ENCODE peak calls at places on chromosomes 4 and X, in nine cellular contexts. L, Z, M, N, A, X, H, W and J are unnamed samples.

GRCh38 chr4:168600796-168601583 is 104.1 kb downstream of the PALLD start:
- DNase-seq in N (peak), A (no peak), X (no peak), L (no peak), Z (no peak), H (no peak), W (no peak), M (no peak), J (no peak)

GRCh38 chrX:109553862-109554261 is 17.2 kb downstream of the NXT2 start:
- DNase-seq in Z (no peak), H (no peak), M (no peak), N (no peak), X (no peak), A (no peak), L (no peak), W (no peak), J (no peak)

GRCh38 chr4:189912170-189912569 is 28.5 kb upstream of the FRG1 start:
- DNase-seq in W (no peak), L (no peak), Z (no peak), X (no peak), H (no peak), A (no peak), M (no peak), N (peak), J (no peak)

GRCh38 chr4:168319486-168320019 is 1.0 kb upstream of the DDX60 start:
- DNase-seq in X (no peak), W (no peak), H (no peak), N (peak), M (no peak), A (no peak), Z (no peak), L (no peak), J (no peak)

GRCh38 chr4:26151615-26152014 is 169.2 kb upstream of the RBPJ start:
- DNase-seq in W (no peak), L (no peak), H (no peak), X (no peak), M (peak), N (no peak), Z (no peak), A (no peak), J (no peak)

GRCh38 chr4:163493643-163494359 is 689 bp upstream of the TMA16 start:
- DNase-seq in W (no peak), N (no peak), Z (no peak), A (peak), M (no peak), H (no peak), L (no peak), X (no peak), J (no peak)

GRCh38 chrX:147602297-147602696 is 309.4 kb upstream of the FMR1 start:
- DNase-seq in N (peak), L (no peak), Z (no peak), A (no peak), H (no peak), W (no peak), X (no peak), M (no peak), J (no peak)

GRCh38 chr4:48058620-48059530 is 42.3 kb downstream of the NIPAL1 start:
- DNase-seq in A (no peak), X (no peak), L (no peak), M (no peak), Z (no peak), W (no peak), N (no peak), H (no peak), J (no peak)

GRCh38 chr4:100162027-100162685 is 28.1 kb downstream of the DDIT4L start:
- DNase-seq in H (no peak), X (no peak), W (no peak), Z (no peak), N (no peak), M (no peak), A (no peak), L (no peak), J (no peak)

GRCh38 chrX:2583194-2584162 is 82.7 kb upstream of the DHRSX start:
- DNase-seq in N (no peak), X (no peak), A (no peak), L (no peak), W (no peak), M (no peak), H (no peak), Z (no peak), J (no peak)

GRCh38 chr4:8817081-8817812 is 54.4 kb downstream of the HMX1 start:
- DNase-seq in M (no peak), A (no peak), N (no peak), W (no peak), X (no peak), Z (peak), H (no peak), L (no peak), J (no peak)